ENCODE peak calls at places on chromosome 7, in eight cellular contexts. N is adrenal gland, D is T-helper 17 cell, C is M059J, G is astrocyte, Z is NCI-H1436, K is head of caudate nucleus, I is T-cell. F is an unnamed sample.

GRCh38 chr7:115748123-115748738 is 282.3 kb downstream of the TFEC start:
- DNase-seq in N (no peak), D (no peak), C (no peak), G (no peak), Z (peak; percentile 10), K (no peak), I (no peak), F (no peak)

GRCh38 chr7:94779070-94779469 is 123.1 kb upstream of the SGCE start:
- DNase-seq in N (no peak), D (no peak), C (no peak), G (no peak), Z (no peak), K (no peak), I (no peak), F (no peak)

GRCh38 chr7:43112941-43113621 is 634 bp downstream of the HECW1 start:
- DNase-seq in N (peak; percentile 27), D (no peak), C (peak; percentile 30), G (peak; percentile 57), Z (no peak), K (peak; percentile 53), I (no peak), F (no peak)

GRCh38 chr7:142434666-142435174 is 176.9 kb upstream of the PRSS58 start:
- DNase-seq in N (no peak), D (no peak), C (peak; percentile 17), G (no peak), Z (no peak), K (no peak), I (no peak), F (no peak)

GRCh38 chr7:28957064-28957821 is 887 bp downstream of the TRIL start:
- DNase-seq in N (peak; percentile 29), D (no peak), C (no peak), G (no peak), Z (peak; percentile 34), K (peak; percentile 41), I (no peak), F (no peak)

GRCh38 chr7:81110673-81111072 is 191.8 kb upstream of the SEMA3C start:
- DNase-seq in N (no peak), D (no peak), C (peak; percentile 6), G (no peak), Z (no peak), K (no peak), I (no peak), F (no peak)

GRCh38 chr7:28900311-28900710 is 57.8 kb downstream of the TRIL start:
- DNase-seq in N (no peak), D (no peak), C (no peak), G (no peak), Z (no peak), K (no peak), I (no peak), F (no peak)

GRCh38 chr7:141466151-141466904 is 84.9 kb upstream of the AGK start:
- DNase-seq in N (no peak), D (no peak), C (peak; percentile 47), G (peak; percentile 29), Z (no peak), K (peak; percentile 25), I (no peak), F (peak; percentile 42)

GRCh38 chr7:79968894-79969293 is 165.7 kb upstream of the GNAI1 start:
- DNase-seq in N (no peak), D (no peak), C (no peak), G (no peak), Z (no peak), K (no peak), I (no peak), F (no peak)

GRCh38 chr7:45574521-45575500 is 643 bp downstream of the ADCY1 start:
- DNase-seq in N (no peak), D (no peak), C (peak; percentile 27), G (peak; percentile 32), Z (peak; percentile 31), K (no peak), I (no peak), F (peak; percentile 17)

GRCh38 chr7:41188163-41189130 is 514.4 kb downstream of the INHBA start:
- DNase-seq in N (no peak), D (no peak), C (peak; percentile 86), G (peak; percentile 91), Z (no peak), K (no peak), I (no peak), F (peak; percentile 57)

GRCh38 chr7:17239683-17240521 is 58.5 kb upstream of the AHR start:
- DNase-seq in N (no peak), D (no peak), C (peak; percentile 77), G (peak; percentile 85), Z (no peak), K (no peak), I (no peak), F (no peak)

GRCh38 chr7:134742688-134743350 is 36.6 kb upstream of the CALD1 start:
- DNase-seq in N (no peak), D (no peak), C (peak; percentile 68), G (peak; percentile 77), Z (no peak), K (no peak), I (no peak), F (peak; percentile 83)

GRCh38 chr7:133512560-133512959 is 259.7 kb downstream of the EXOC4 start:
- DNase-seq in N (no peak), D (no peak), C (peak; percentile 97), G (peak; percentile 98), Z (no peak), K (no peak), I (no peak), F (peak; percentile 61)

GRCh38 chr7:15801041-15801440 is 114.6 kb upstream of the MEOX2 start:
- DNase-seq in N (no peak), D (no peak), C (peak; percentile 38), G (no peak), Z (no peak), K (no peak), I (no peak), F (no peak)

F was measured in stromal cell of bone marrow.